ENCODE peak calls at places on chromosomes 1 and 21, in four cellular contexts. Z, N, W and G are unnamed samples.
A peak's percentile ranks its signal among the peaks of the same experiment; 100 is the strongest.

GRCh38 chr21:46551636-46552241 is 53.1 kb downstream of the S100B start:
- DNase-seq in Z (no peak), N (no peak), W (peak; percentile 87), G (no peak)

GRCh38 chr1:41823453-41823852 is 95.3 kb downstream of the HIVEP3 start:
- DNase-seq in Z (no peak), N (no peak), W (no peak), G (no peak)

GRCh38 chr1:91913018-91913417 is 27.1 kb upstream of the TGFBR3 start:
- DNase-seq in Z (no peak), N (no peak), W (no peak), G (no peak)

GRCh38 chr1:76140227-76140626 is 65.7 kb downstream of the ST6GALNAC3 start:
- DNase-seq in Z (no peak), N (no peak), W (no peak), G (no peak)

GRCh38 chr1:21662426-21663250 is 6.5 kb downstream of the RAP1GAP start:
- DNase-seq in Z (no peak), N (no peak), W (peak; percentile 24), G (no peak)

GRCh38 chr21:45363921-45364463 is 41.0 kb upstream of the COL18A1 start:
- DNase-seq in Z (peak; percentile 62), N (peak; percentile 93), W (peak; percentile 92), G (no peak)

GRCh38 chr1:77687519-77687906 is 5.1 kb upstream of the ZZZ3 start:
- DNase-seq in Z (no peak), N (no peak), W (no peak), G (no peak)

GRCh38 chr1:222276062-222276461 is 271.8 kb downstream of the HHIPL2 start:
- DNase-seq in Z (no peak), N (no peak), W (no peak), G (peak; percentile 72)